ENCODE peak calls at places on chromosomes 12 and 14, in four cellular contexts. One of them, this sample, is unnamed.

GRCh38 chr14:94918896-94919295 is 149.0 kb upstream of the GSC start:
- DNase-seq in K562: no peak
- DNase-seq in H1: no peak
- DNase-seq in GM12878: no peak
- DNase-seq in this sample: no peak

GRCh38 chr14:93231129-93231979 is 24.3 kb downstream of the UBR7 start:
- DNase-seq in K562: no peak
- DNase-seq in H1: no peak
- DNase-seq in GM12878: no peak
- DNase-seq in this sample: peak

GRCh38 chr12:51910691-51911090 is 3.4 kb downstream of the ACVRL1 start:
- DNase-seq in K562: no peak
- DNase-seq in H1: no peak
- DNase-seq in GM12878: no peak
- DNase-seq in this sample: peak

GRCh38 chr12:3698218-3698974 is 54.5 kb downstream of the CRACR2A start:
- DNase-seq in K562: no peak
- DNase-seq in H1: no peak
- DNase-seq in GM12878: no peak
- DNase-seq in this sample: peak

GRCh38 chr12:106760184-106760531 is 14.3 kb upstream of the RIC8B start:
- DNase-seq in K562: no peak
- DNase-seq in H1: no peak
- DNase-seq in GM12878: peak
- DNase-seq in this sample: no peak

GRCh38 chr12:53005215-53005985 is 856 bp upstream of the EIF4B start:
- DNase-seq in K562: peak
- DNase-seq in H1: peak
- DNase-seq in GM12878: no peak
- DNase-seq in this sample: peak

GRCh38 chr14:92726135-92726932 is 22.1 kb downstream of the LGMN start:
- DNase-seq in K562: peak
- DNase-seq in H1: no peak
- DNase-seq in GM12878: no peak
- DNase-seq in this sample: no peak

GRCh38 chr12:31518680-31519227 is 72.2 kb downstream of the DENND5B start:
- DNase-seq in K562: no peak
- DNase-seq in H1: no peak
- DNase-seq in GM12878: no peak
- DNase-seq in this sample: peak

GRCh38 chr12:2811791-2812190 is 677 bp upstream of the ITFG2 start:
- DNase-seq in K562: no peak
- DNase-seq in H1: no peak
- DNase-seq in GM12878: no peak
- DNase-seq in this sample: no peak

GRCh38 chr12:25689996-25690501 is 137.0 kb upstream of the LMNTD1 start:
- DNase-seq in K562: no peak
- DNase-seq in H1: no peak
- DNase-seq in GM12878: no peak
- DNase-seq in this sample: peak

GRCh38 chr14:50229646-50230045 is 1.7 kb downstream of the SOS2 start:
- DNase-seq in K562: no peak
- DNase-seq in H1: no peak
- DNase-seq in GM12878: no peak
- DNase-seq in this sample: no peak

GRCh38 chr12:68210875-68211274 is 14.7 kb downstream of the IL26 start:
- DNase-seq in K562: no peak
- DNase-seq in H1: no peak
- DNase-seq in GM12878: no peak
- DNase-seq in this sample: no peak

GRCh38 chr12:94100990-94101901 is 47.1 kb upstream of the PLXNC1 start:
- DNase-seq in K562: peak
- DNase-seq in H1: peak
- DNase-seq in GM12878: no peak
- DNase-seq in this sample: peak

GRCh38 chr12:11672361-11672760 is 22.9 kb downstream of the ETV6 start:
- DNase-seq in K562: no peak
- DNase-seq in H1: no peak
- DNase-seq in GM12878: no peak
- DNase-seq in this sample: peak

GRCh38 chr14:76546426-76547221 is 170.7 kb downstream of the ESRRB start:
- DNase-seq in K562: peak
- DNase-seq in H1: peak
- DNase-seq in GM12878: no peak
- DNase-seq in this sample: peak

GRCh38 chr12:69052613-69053408 is 119.8 kb upstream of the CPM start:
- DNase-seq in K562: no peak
- DNase-seq in H1: no peak
- DNase-seq in GM12878: peak
- DNase-seq in this sample: no peak

GRCh38 chr12:3371018-3371417 is 120.0 kb upstream of the PRMT8 start:
- DNase-seq in K562: no peak
- DNase-seq in H1: no peak
- DNase-seq in GM12878: no peak
- DNase-seq in this sample: no peak

GRCh38 chr12:66129934-66130266 is 650 bp downstream of the LLPH start:
- DNase-seq in K562: peak
- DNase-seq in H1: no peak
- DNase-seq in GM12878: no peak
- DNase-seq in this sample: peak

GRCh38 chr14:45252356-45253069 is 489 bp downstream of the MIS18BP1 start:
- DNase-seq in K562: peak
- DNase-seq in H1: no peak
- DNase-seq in GM12878: no peak
- DNase-seq in this sample: peak

GRCh38 chr14:28766505-28767238 is at the start of gene FOXG1:
- DNase-seq in K562: peak
- DNase-seq in H1: peak
- DNase-seq in GM12878: no peak
- DNase-seq in this sample: peak

GRCh38 chr14:98700748-98701147 is 571.2 kb downstream of the BCL11B start:
- DNase-seq in K562: no peak
- DNase-seq in H1: no peak
- DNase-seq in GM12878: no peak
- DNase-seq in this sample: no peak

GRCh38 chr14:23005861-23006534 is 3.9 kb downstream of the C14orf93 start:
- DNase-seq in K562: peak
- DNase-seq in H1: no peak
- DNase-seq in GM12878: no peak
- DNase-seq in this sample: no peak

DNA sequence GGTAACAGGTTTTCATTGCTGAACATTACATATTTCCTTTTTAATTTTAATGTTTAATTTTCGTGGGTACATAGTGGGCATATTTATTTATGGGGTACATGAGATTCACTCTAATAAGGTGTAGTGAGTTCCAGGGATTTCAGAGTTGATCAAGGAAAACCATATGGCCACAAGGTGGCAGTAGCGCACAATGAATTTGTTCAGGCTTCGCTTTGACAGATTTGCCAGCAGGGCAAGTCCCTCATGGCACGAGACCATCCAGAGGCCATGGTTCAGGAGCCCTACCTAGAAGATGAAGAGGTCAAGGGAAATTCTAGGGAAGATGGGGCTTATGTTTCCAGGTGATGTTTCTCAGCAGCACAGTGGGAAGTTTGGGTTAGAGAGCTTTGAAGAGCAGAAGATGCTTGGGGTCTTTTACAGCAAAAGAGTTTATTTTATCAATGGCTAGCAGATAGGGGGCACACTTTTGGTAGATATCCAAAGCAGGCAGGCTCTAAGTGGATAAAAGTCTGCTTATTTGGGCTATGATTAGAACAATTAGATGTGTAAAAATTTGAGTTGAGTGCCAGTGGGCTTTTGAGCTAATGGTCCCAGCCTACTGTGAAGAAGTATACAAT is 1004.4 kb downstream of the AACS start:
- DNase-seq in K562: peak
- DNase-seq in H1: peak
- DNase-seq in GM12878: no peak
- DNase-seq in this sample: peak
- TF ChIP-seq CTCF in K562: peak
- TF ChIP-seq CTCF in H1: peak
- TF ChIP-seq CTCF in GM12878: peak
- TF ChIP-seq CTCF in this sample: peak

GRCh38 chr12:109279525-109279924 is 29.6 kb downstream of the FOXN4 start:
- DNase-seq in K562: no peak
- DNase-seq in H1: no peak
- DNase-seq in GM12878: no peak
- DNase-seq in this sample: no peak

GRCh38 chr12:109277255-109277898 is 31.7 kb downstream of the FOXN4 start:
- DNase-seq in K562: no peak
- DNase-seq in H1: no peak
- DNase-seq in GM12878: no peak
- DNase-seq in this sample: no peak

GRCh38 chr12:109281452-109281851 is 27.6 kb downstream of the FOXN4 start:
- DNase-seq in K562: no peak
- DNase-seq in H1: no peak
- DNase-seq in GM12878: no peak
- DNase-seq in this sample: no peak

GRCh38 chr12:109277899-109278762 is 31.0 kb downstream of the FOXN4 start:
- DNase-seq in K562: no peak
- DNase-seq in H1: no peak
- DNase-seq in GM12878: no peak
- DNase-seq in this sample: no peak

GRCh38 chr12:109278912-109279311 is 30.2 kb downstream of the FOXN4 start:
- DNase-seq in K562: no peak
- DNase-seq in H1: no peak
- DNase-seq in GM12878: no peak
- DNase-seq in this sample: no peak
- TF ChIP-seq NRF1 in K562: no peak
- TF ChIP-seq NRF1 in H1: no peak
- TF ChIP-seq NRF1 in GM12878: no peak
- TF ChIP-seq NRF1 in this sample: no peak

GRCh38 chr12:8499616-8500015 is 13.7 kb upstream of the CLEC4D start:
- DNase-seq in K562: no peak
- DNase-seq in H1: no peak
- DNase-seq in GM12878: no peak
- DNase-seq in this sample: no peak
- TF ChIP-seq CTCF in K562: no peak
- TF ChIP-seq CTCF in H1: no peak
- TF ChIP-seq CTCF in GM12878: no peak
- TF ChIP-seq CTCF in this sample: no peak

GRCh38 chr14:38409081-38409705 is 153.3 kb upstream of the CLEC14A start:
- DNase-seq in K562: no peak
- DNase-seq in H1: no peak
- DNase-seq in GM12878: no peak
- DNase-seq in this sample: no peak

GRCh38 chr14:38412654-38413053 is 156.8 kb upstream of the CLEC14A start:
- DNase-seq in K562: no peak
- DNase-seq in H1: no peak
- DNase-seq in GM12878: no peak
- DNase-seq in this sample: no peak
- TF ChIP-seq NRF1 in K562: no peak
- TF ChIP-seq NRF1 in H1: no peak
- TF ChIP-seq NRF1 in GM12878: no peak
- TF ChIP-seq NRF1 in this sample: no peak

DNA sequence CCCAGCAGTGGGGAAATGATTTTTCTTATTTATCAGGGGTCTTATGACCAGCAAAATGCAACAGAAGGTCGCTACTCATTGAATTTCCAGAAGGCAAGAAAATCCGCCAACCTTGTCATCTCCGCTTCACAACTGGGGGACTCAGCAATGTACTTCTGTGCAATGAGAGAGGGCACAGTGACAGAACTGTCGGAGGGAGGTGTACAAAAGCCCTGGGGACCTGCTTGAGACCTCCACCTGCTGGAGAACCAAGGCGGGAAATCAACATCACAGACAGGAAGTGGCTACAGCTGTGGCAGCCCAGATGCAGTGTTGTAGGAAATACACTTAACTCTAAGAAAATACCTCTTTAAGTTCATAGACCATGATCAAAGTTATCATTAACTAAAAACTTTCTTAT is 250.9 kb upstream of the OR4E1 start:
- DNase-seq in K562: no peak
- DNase-seq in H1: no peak
- DNase-seq in GM12878: peak
- DNase-seq in this sample: no peak
- TF ChIP-seq CTCF in K562: no peak
- TF ChIP-seq CTCF in H1: peak
- TF ChIP-seq CTCF in GM12878: no peak
- TF ChIP-seq CTCF in this sample: no peak

GRCh38 chr14:105486974-105487448 is 325 bp downstream of the CRIP1 start:
- DNase-seq in K562: no peak
- DNase-seq in H1: peak
- DNase-seq in GM12878: no peak
- DNase-seq in this sample: no peak
- TF ChIP-seq NRF1 in K562: no peak
- TF ChIP-seq NRF1 in H1: no peak
- TF ChIP-seq NRF1 in GM12878: no peak
- TF ChIP-seq NRF1 in this sample: no peak

GRCh38 chr14:41389355-41389754 is 217.3 kb upstream of the LRFN5 start:
- DNase-seq in K562: no peak
- DNase-seq in H1: no peak
- DNase-seq in GM12878: no peak
- DNase-seq in this sample: no peak

GRCh38 chr14:41393512-41393911 is 213.2 kb upstream of the LRFN5 start:
- DNase-seq in K562: no peak
- DNase-seq in H1: no peak
- DNase-seq in GM12878: no peak
- DNase-seq in this sample: no peak
- TF ChIP-seq CTCF in K562: no peak
- TF ChIP-seq CTCF in H1: no peak
- TF ChIP-seq CTCF in GM12878: no peak
- TF ChIP-seq CTCF in this sample: no peak